ENCODE peak calls at places on chromosomes 1 and 21, in seven cellular contexts. E, P, Y, A, G, O and R are unnamed samples.

GRCh38 chr1:237864338-237865244 is 26.1 kb downstream of the ZP4 start:
- DNase-seq in A (peak), G (no peak), O (no peak), Y (peak), P (peak), E (no peak), R (peak)

GRCh38 chr1:167064622-167065021 is 25.6 kb downstream of the GPA33 start:
- DNase-seq in O (no peak), G (no peak), A (no peak), E (no peak), P (no peak), Y (no peak), R (no peak)

GRCh38 chr21:44459712-44460440 is 4.6 kb downstream of the LRRC3 start:
- DNase-seq in A (no peak), Y (no peak), O (no peak), P (no peak), G (no peak), E (no peak), R (no peak)

GRCh38 chr21:42796327-42797062 is 82.8 kb downstream of the WDR4 start:
- DNase-seq in A (no peak), E (no peak), O (no peak), G (no peak), P (no peak), Y (no peak), R (no peak)

GRCh38 chr21:36654341-36654740 is 44.6 kb upstream of the SIM2 start:
- DNase-seq in G (no peak), P (no peak), O (no peak), E (no peak), A (no peak), Y (no peak), R (no peak)

GRCh38 chr1:226078336-226078735 is 15.8 kb downstream of the H3-3A start:
- DNase-seq in O (no peak), G (no peak), A (no peak), P (no peak), E (no peak), Y (peak), R (no peak)

GRCh38 chr1:154760469-154760933 is 109.6 kb downstream of the KCNN3 start:
- DNase-seq in O (peak), Y (peak), E (no peak), P (peak), G (peak), A (peak), R (no peak)

GRCh38 chr1:201566529-201566823 is 27.5 kb downstream of the NAV1 start:
- DNase-seq in A (no peak), Y (no peak), E (no peak), O (no peak), P (no peak), G (no peak), R (no peak)

GRCh38 chr1:179129702-179130473 is 48.0 kb downstream of the TOR3A start:
- DNase-seq in Y (no peak), G (peak), O (no peak), E (no peak), P (no peak), A (no peak), R (no peak)

GRCh38 chr1:23548704-23549143 is 10.6 kb downstream of the ID3 start:
- DNase-seq in P (no peak), A (no peak), E (no peak), Y (no peak), G (no peak), O (no peak), R (no peak)

GRCh38 chr1:159009704-159010361 is at the start of gene IFI16:
- DNase-seq in G (peak), P (peak), A (peak), O (peak), Y (no peak), E (peak), R (no peak)

GRCh38 chr1:151728151-151728711 is 6.9 kb downstream of the RIIAD1 start:
- DNase-seq in Y (peak), G (no peak), O (no peak), E (no peak), P (no peak), A (no peak), R (no peak)

GRCh38 chr1:119080586-119080985 is 59.9 kb downstream of the WARS2 start:
- DNase-seq in G (no peak), O (no peak), P (peak), A (no peak), E (peak), Y (no peak), R (no peak)

GRCh38 chr1:68745006-68745405 is 248.1 kb upstream of the DEPDC1 start:
- DNase-seq in A (no peak), P (no peak), Y (no peak), E (no peak), G (no peak), O (no peak), R (no peak)

GRCh38 chr1:85628791-85629531 is 48.4 kb downstream of the CCN1 start:
- DNase-seq in P (peak), A (no peak), E (peak), O (no peak), G (no peak), Y (no peak), R (peak)

GRCh38 chr1:67308136-67308535 is 463 bp downstream of the IL12RB2 start:
- DNase-seq in A (no peak), E (no peak), G (no peak), Y (peak), O (no peak), P (no peak), R (no peak)

GRCh38 chr1:55049914-55050278 is 10.5 kb downstream of the PCSK9 start:
- DNase-seq in A (no peak), G (no peak), E (no peak), Y (no peak), O (no peak), P (no peak), R (no peak)

GRCh38 chr1:231628207-231628876 is 1.8 kb downstream of the DISC1 start:
- DNase-seq in E (no peak), G (no peak), P (peak), Y (no peak), O (peak), A (peak), R (no peak)

GRCh38 chr1:2068951-2069350 is 18.7 kb downstream of the PRKCZ start:
- DNase-seq in E (no peak), G (no peak), A (no peak), P (no peak), Y (no peak), O (no peak), R (no peak)

GRCh38 chr1:23597635-23598388 is 38.5 kb upstream of the ID3 start:
- DNase-seq in A (no peak), O (no peak), P (no peak), G (no peak), Y (no peak), E (no peak), R (no peak)

GRCh38 chr1:246492611-246493245 is 14.4 kb downstream of the SMYD3 start:
- DNase-seq in E (peak), A (peak), Y (peak), P (peak), G (no peak), O (no peak), R (peak)

GRCh38 chr1:92961896-92962752 is 862 bp upstream of the DIPK1A start:
- DNase-seq in O (peak), Y (no peak), P (peak), E (no peak), A (no peak), G (peak), R (no peak)

GRCh38 chr1:170692866-170693575 is 29.1 kb downstream of the PRRX1 start:
- DNase-seq in A (no peak), Y (no peak), G (no peak), E (no peak), P (no peak), O (no peak), R (no peak)

GRCh38 chr1:22544606-22545005 is 18.7 kb upstream of the EPHA8 start:
- DNase-seq in E (no peak), G (no peak), O (no peak), P (no peak), Y (no peak), A (no peak), R (no peak)

GRCh38 chr1:7679159-7679872 is 91.8 kb upstream of the VAMP3 start:
- DNase-seq in O (no peak), E (no peak), P (no peak), A (no peak), Y (no peak), G (no peak), R (no peak)